ENCODE peak calls at places on chromosomes 2 and 18, in ten cellular contexts. One of them, this sample, is unnamed.
A peak's percentile ranks its signal among the peaks of the same experiment; 100 is the strongest.

GRCh38 chr2:64943387-64944150 is 45.6 kb upstream of the SLC1A4 start:
- DNase-seq in left ventricle myocardium inferior: peak; percentile 34
- DNase-seq in ascending aorta: peak; percentile 88
- DNase-seq in dorsolateral prefrontal cortex: peak; percentile 61
- DNase-seq in hepatocyte: peak; percentile 28
- DNase-seq in lower lobe of right lung: no peak
- DNase-seq in GM23338: no peak
- DNase-seq in aorta: peak; percentile 83
- DNase-seq in thoracic aorta: peak; percentile 46
- DNase-seq in CD4-positive, CD25-positive, alpha-beta regulatory T cell: no peak
- DNase-seq in this sample: no peak

GRCh38 chr2:217521820-217522219 is 481.0 kb downstream of the TNS1 start:
- DNase-seq in left ventricle myocardium inferior: no peak
- DNase-seq in ascending aorta: no peak
- DNase-seq in dorsolateral prefrontal cortex: no peak
- DNase-seq in hepatocyte: no peak
- DNase-seq in lower lobe of right lung: no peak
- DNase-seq in GM23338: no peak
- DNase-seq in aorta: no peak
- DNase-seq in thoracic aorta: no peak
- DNase-seq in CD4-positive, CD25-positive, alpha-beta regulatory T cell: no peak
- DNase-seq in this sample: no peak

GRCh38 chr2:165305391-165306096 is 66.3 kb downstream of the SCN2A start:
- DNase-seq in left ventricle myocardium inferior: no peak
- DNase-seq in ascending aorta: no peak
- DNase-seq in dorsolateral prefrontal cortex: no peak
- DNase-seq in hepatocyte: peak; percentile 41
- DNase-seq in lower lobe of right lung: no peak
- DNase-seq in GM23338: no peak
- DNase-seq in aorta: no peak
- DNase-seq in thoracic aorta: no peak
- DNase-seq in CD4-positive, CD25-positive, alpha-beta regulatory T cell: no peak
- DNase-seq in this sample: no peak

GRCh38 chr2:240151477-240152031 is 11.1 kb upstream of the OTOS start:
- DNase-seq in left ventricle myocardium inferior: peak; percentile 38
- DNase-seq in ascending aorta: no peak
- DNase-seq in dorsolateral prefrontal cortex: no peak
- DNase-seq in hepatocyte: no peak
- DNase-seq in lower lobe of right lung: peak; percentile 16
- DNase-seq in GM23338: no peak
- DNase-seq in aorta: peak; percentile 16
- DNase-seq in thoracic aorta: no peak
- DNase-seq in CD4-positive, CD25-positive, alpha-beta regulatory T cell: no peak
- DNase-seq in this sample: no peak

GRCh38 chr2:232838406-232838874 is 31.6 kb upstream of the SNORC start:
- DNase-seq in left ventricle myocardium inferior: no peak
- DNase-seq in ascending aorta: no peak
- DNase-seq in dorsolateral prefrontal cortex: no peak
- DNase-seq in hepatocyte: peak; percentile 23
- DNase-seq in lower lobe of right lung: no peak
- DNase-seq in GM23338: peak; percentile 10
- DNase-seq in aorta: no peak
- DNase-seq in thoracic aorta: no peak
- DNase-seq in CD4-positive, CD25-positive, alpha-beta regulatory T cell: peak; percentile 69
- DNase-seq in this sample: no peak

GRCh38 chr2:53813151-53813550 is 26.3 kb downstream of the ERLEC1 start:
- DNase-seq in left ventricle myocardium inferior: no peak
- DNase-seq in ascending aorta: no peak
- DNase-seq in dorsolateral prefrontal cortex: no peak
- DNase-seq in hepatocyte: peak; percentile 32
- DNase-seq in lower lobe of right lung: no peak
- DNase-seq in GM23338: no peak
- DNase-seq in aorta: no peak
- DNase-seq in thoracic aorta: no peak
- DNase-seq in CD4-positive, CD25-positive, alpha-beta regulatory T cell: no peak
- DNase-seq in this sample: no peak

GRCh38 chr2:71888741-71889445 is 258.8 kb downstream of the CYP26B1 start:
- DNase-seq in left ventricle myocardium inferior: no peak
- DNase-seq in ascending aorta: no peak
- DNase-seq in dorsolateral prefrontal cortex: no peak
- DNase-seq in hepatocyte: no peak
- DNase-seq in lower lobe of right lung: no peak
- DNase-seq in GM23338: no peak
- DNase-seq in aorta: no peak
- DNase-seq in thoracic aorta: no peak
- DNase-seq in CD4-positive, CD25-positive, alpha-beta regulatory T cell: no peak
- DNase-seq in this sample: no peak

GRCh38 chr18:23283933-23284430 is 148.7 kb downstream of the CABLES1 start:
- DNase-seq in left ventricle myocardium inferior: no peak
- DNase-seq in ascending aorta: no peak
- DNase-seq in dorsolateral prefrontal cortex: no peak
- DNase-seq in hepatocyte: no peak
- DNase-seq in lower lobe of right lung: no peak
- DNase-seq in GM23338: peak; percentile 97
- DNase-seq in aorta: no peak
- DNase-seq in thoracic aorta: no peak
- DNase-seq in CD4-positive, CD25-positive, alpha-beta regulatory T cell: no peak
- DNase-seq in this sample: no peak

GRCh38 chr2:223465793-223466192 is 136.4 kb downstream of the SCG2 start:
- DNase-seq in left ventricle myocardium inferior: peak; percentile 76
- DNase-seq in ascending aorta: peak; percentile 97
- DNase-seq in dorsolateral prefrontal cortex: no peak
- DNase-seq in hepatocyte: peak; percentile 51
- DNase-seq in lower lobe of right lung: peak; percentile 71
- DNase-seq in GM23338: no peak
- DNase-seq in aorta: peak; percentile 92
- DNase-seq in thoracic aorta: peak; percentile 77
- DNase-seq in CD4-positive, CD25-positive, alpha-beta regulatory T cell: no peak
- DNase-seq in this sample: no peak

GRCh38 chr2:189548686-189549439 is 31.7 kb downstream of the SLC40A1 start:
- DNase-seq in left ventricle myocardium inferior: no peak
- DNase-seq in ascending aorta: no peak
- DNase-seq in dorsolateral prefrontal cortex: no peak
- DNase-seq in hepatocyte: no peak
- DNase-seq in lower lobe of right lung: no peak
- DNase-seq in GM23338: no peak
- DNase-seq in aorta: no peak
- DNase-seq in thoracic aorta: no peak
- DNase-seq in CD4-positive, CD25-positive, alpha-beta regulatory T cell: no peak
- DNase-seq in this sample: peak; percentile 70

DNA sequence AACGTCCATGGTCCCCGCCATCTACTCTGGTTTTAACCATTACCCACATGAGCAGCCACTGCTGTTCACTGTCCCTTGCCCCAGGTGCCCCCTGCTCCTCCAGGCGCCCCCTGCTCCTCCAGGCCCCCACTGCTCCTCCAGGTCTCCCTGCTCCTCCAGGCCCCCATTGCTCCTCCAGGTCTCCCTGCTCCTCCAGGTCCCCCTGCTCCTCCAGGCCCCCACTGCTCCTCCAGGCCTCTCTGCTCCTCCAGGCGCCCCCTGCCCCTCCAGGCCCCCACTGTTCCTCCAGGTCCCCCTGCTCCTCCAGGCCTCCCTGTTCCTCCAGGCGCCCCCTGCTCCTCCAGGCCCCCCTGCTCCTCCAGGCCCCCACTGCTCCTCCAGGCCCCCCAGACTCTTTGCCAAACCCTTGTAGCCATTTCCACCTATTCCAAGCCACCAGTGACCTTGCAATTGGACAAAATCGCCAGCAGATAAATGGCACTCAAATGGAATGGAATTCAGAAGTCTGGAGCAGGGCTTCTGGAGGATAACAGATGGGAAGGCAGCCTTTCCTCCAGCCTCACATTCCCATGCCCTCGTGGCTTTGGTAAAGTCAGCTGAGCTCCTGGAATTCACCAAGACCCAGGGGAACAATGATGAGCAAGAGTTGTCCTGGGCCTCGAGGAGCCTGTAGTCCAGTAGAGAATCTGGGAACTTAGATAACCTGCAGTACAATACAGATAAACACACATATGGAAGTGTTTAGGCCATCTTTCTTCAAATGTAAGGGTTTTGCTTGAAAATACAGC is 13.3 kb upstream of the RPL31 start:
- DNase-seq in left ventricle myocardium inferior: no peak
- DNase-seq in ascending aorta: peak; percentile 37
- DNase-seq in dorsolateral prefrontal cortex: no peak
- DNase-seq in hepatocyte: no peak
- DNase-seq in lower lobe of right lung: no peak
- DNase-seq in GM23338: no peak
- DNase-seq in aorta: no peak
- DNase-seq in thoracic aorta: no peak
- DNase-seq in CD4-positive, CD25-positive, alpha-beta regulatory T cell: no peak
- DNase-seq in this sample: no peak
- H3K27ac ChIP-seq in left ventricle myocardium inferior: no peak overlapping the region
- H3K27ac ChIP-seq in ascending aorta: no peak overlapping the region
- H3K27ac ChIP-seq in dorsolateral prefrontal cortex: no peak overlapping the region
- H3K27ac ChIP-seq in hepatocyte: no peak overlapping the region
- H3K27ac ChIP-seq in lower lobe of right lung: no peak overlapping the region
- H3K27ac ChIP-seq in GM23338: no peak overlapping the region
- H3K27ac ChIP-seq in aorta: no peak overlapping the region
- H3K27ac ChIP-seq in thoracic aorta: no peak overlapping the region
- H3K27ac ChIP-seq in CD4-positive, CD25-positive, alpha-beta regulatory T cell: no peak overlapping the region
- H3K27ac ChIP-seq in this sample: no peak overlapping the region

GRCh38 chr18:47908523-47909039 is 21.9 kb downstream of the SMAD2 start:
- DNase-seq in left ventricle myocardium inferior: no peak
- DNase-seq in ascending aorta: no peak
- DNase-seq in dorsolateral prefrontal cortex: no peak
- DNase-seq in hepatocyte: no peak
- DNase-seq in lower lobe of right lung: no peak
- DNase-seq in GM23338: no peak
- DNase-seq in aorta: no peak
- DNase-seq in thoracic aorta: no peak
- DNase-seq in CD4-positive, CD25-positive, alpha-beta regulatory T cell: no peak
- DNase-seq in this sample: no peak
- H3K27ac ChIP-seq in left ventricle myocardium inferior: peak overlapping the region; percentile 87
- H3K27ac ChIP-seq in ascending aorta: no peak overlapping the region
- H3K27ac ChIP-seq in dorsolateral prefrontal cortex: no peak overlapping the region
- H3K27ac ChIP-seq in hepatocyte: no peak overlapping the region
- H3K27ac ChIP-seq in lower lobe of right lung: no peak overlapping the region
- H3K27ac ChIP-seq in GM23338: no peak overlapping the region
- H3K27ac ChIP-seq in aorta: no peak overlapping the region
- H3K27ac ChIP-seq in thoracic aorta: no peak overlapping the region
- H3K27ac ChIP-seq in CD4-positive, CD25-positive, alpha-beta regulatory T cell: no peak overlapping the region
- H3K27ac ChIP-seq in this sample: no peak overlapping the region

GRCh38 chr2:159615187-159615935 is 987 bp downstream of the BAZ2B start:
- DNase-seq in left ventricle myocardium inferior: peak; percentile 91
- DNase-seq in ascending aorta: peak; percentile 90
- DNase-seq in dorsolateral prefrontal cortex: peak; percentile 88
- DNase-seq in hepatocyte: peak; percentile 96
- DNase-seq in lower lobe of right lung: peak; percentile 94
- DNase-seq in GM23338: peak; percentile 95
- DNase-seq in aorta: peak; percentile 94
- DNase-seq in thoracic aorta: peak; percentile 55
- DNase-seq in CD4-positive, CD25-positive, alpha-beta regulatory T cell: peak; percentile 32
- DNase-seq in this sample: peak; percentile 95

GRCh38 chr2:159615936-159616733 is at the start of gene BAZ2B:
- DNase-seq in left ventricle myocardium inferior: peak; percentile 53
- DNase-seq in ascending aorta: peak; percentile 68
- DNase-seq in dorsolateral prefrontal cortex: peak; percentile 65
- DNase-seq in hepatocyte: peak; percentile 77
- DNase-seq in lower lobe of right lung: no peak
- DNase-seq in GM23338: peak; percentile 75
- DNase-seq in aorta: peak; percentile 78
- DNase-seq in thoracic aorta: peak; percentile 12
- DNase-seq in CD4-positive, CD25-positive, alpha-beta regulatory T cell: peak; percentile 12
- DNase-seq in this sample: peak; percentile 83

GRCh38 chr2:159612255-159612901 is 4.0 kb downstream of the BAZ2B start:
- DNase-seq in left ventricle myocardium inferior: no peak
- DNase-seq in ascending aorta: no peak
- DNase-seq in dorsolateral prefrontal cortex: no peak
- DNase-seq in hepatocyte: no peak
- DNase-seq in lower lobe of right lung: no peak
- DNase-seq in GM23338: peak; percentile 32
- DNase-seq in aorta: no peak
- DNase-seq in thoracic aorta: no peak
- DNase-seq in CD4-positive, CD25-positive, alpha-beta regulatory T cell: no peak
- DNase-seq in this sample: peak; percentile 17

GRCh38 chr2:159614534-159615186 is 1.7 kb downstream of the BAZ2B start:
- DNase-seq in left ventricle myocardium inferior: no peak
- DNase-seq in ascending aorta: no peak
- DNase-seq in dorsolateral prefrontal cortex: no peak
- DNase-seq in hepatocyte: no peak
- DNase-seq in lower lobe of right lung: no peak
- DNase-seq in GM23338: no peak
- DNase-seq in aorta: no peak
- DNase-seq in thoracic aorta: no peak
- DNase-seq in CD4-positive, CD25-positive, alpha-beta regulatory T cell: no peak
- DNase-seq in this sample: no peak

GRCh38 chr2:159613515-159614336 is 2.6 kb downstream of the BAZ2B start:
- DNase-seq in left ventricle myocardium inferior: no peak
- DNase-seq in ascending aorta: no peak
- DNase-seq in dorsolateral prefrontal cortex: no peak
- DNase-seq in hepatocyte: peak; percentile 26
- DNase-seq in lower lobe of right lung: no peak
- DNase-seq in GM23338: peak; percentile 27
- DNase-seq in aorta: no peak
- DNase-seq in thoracic aorta: no peak
- DNase-seq in CD4-positive, CD25-positive, alpha-beta regulatory T cell: no peak
- DNase-seq in this sample: peak; percentile 43
- H3K27ac ChIP-seq in left ventricle myocardium inferior: peak overlapping the region; percentile 98
- H3K27ac ChIP-seq in ascending aorta: peak overlapping the region; percentile 97
- H3K27ac ChIP-seq in dorsolateral prefrontal cortex: peak overlapping the region; percentile 98
- H3K27ac ChIP-seq in hepatocyte: peak overlapping the region; percentile 99
- H3K27ac ChIP-seq in lower lobe of right lung: peak overlapping the region; percentile 98
- H3K27ac ChIP-seq in GM23338: peak overlapping the region; percentile 99
- H3K27ac ChIP-seq in aorta: no peak overlapping the region
- H3K27ac ChIP-seq in thoracic aorta: peak overlapping the region; percentile 96
- H3K27ac ChIP-seq in CD4-positive, CD25-positive, alpha-beta regulatory T cell: no peak overlapping the region
- H3K27ac ChIP-seq in this sample: peak overlapping the region; percentile 98

DNA sequence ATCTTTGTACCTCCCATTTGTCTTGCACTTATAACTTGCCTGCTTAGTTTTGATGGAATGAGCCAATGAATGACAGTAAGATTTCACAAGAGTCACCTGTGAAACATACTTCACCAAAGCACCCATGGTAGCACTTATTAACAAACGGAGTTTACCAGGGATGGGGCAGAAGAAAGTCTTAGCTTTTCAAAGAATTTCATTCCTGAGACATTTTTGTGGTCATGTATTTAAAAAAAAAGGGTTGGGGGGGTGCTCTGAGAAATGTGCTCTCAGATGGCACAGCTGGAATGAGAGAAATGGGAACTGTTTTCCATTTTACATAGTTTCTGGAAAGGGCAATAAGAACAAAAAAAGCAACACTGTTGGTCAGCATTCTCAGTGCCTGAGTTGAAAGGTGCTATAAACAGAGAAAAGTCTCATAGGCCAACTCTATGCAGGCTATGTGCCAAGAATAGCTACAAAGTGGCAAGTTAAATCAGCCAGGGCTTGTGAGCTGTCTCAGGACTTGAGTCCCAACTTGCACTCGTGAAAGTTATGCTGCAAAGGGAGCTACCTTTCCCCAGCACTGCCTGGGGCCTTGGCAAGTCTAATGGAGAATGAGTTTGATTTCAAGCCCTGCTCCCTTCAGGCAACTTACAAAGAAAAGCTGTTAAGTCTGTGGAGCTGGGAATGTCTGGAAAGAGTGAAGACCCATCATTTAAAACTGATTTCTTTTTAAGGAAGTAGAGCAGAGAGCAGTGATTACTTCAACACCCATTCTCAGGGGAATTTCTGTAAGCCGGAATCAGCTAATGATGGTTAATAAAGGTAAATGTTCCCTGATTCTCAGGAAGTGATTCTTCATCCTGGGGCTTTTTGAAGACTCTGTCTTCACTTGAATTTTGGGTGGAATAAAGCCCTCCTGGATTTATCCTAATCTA is 170.6 kb downstream of the SLC8A1 start:
- DNase-seq in left ventricle myocardium inferior: no peak
- DNase-seq in ascending aorta: peak; percentile 79
- DNase-seq in dorsolateral prefrontal cortex: no peak
- DNase-seq in hepatocyte: peak; percentile 7
- DNase-seq in lower lobe of right lung: no peak
- DNase-seq in GM23338: no peak
- DNase-seq in aorta: no peak
- DNase-seq in thoracic aorta: no peak
- DNase-seq in CD4-positive, CD25-positive, alpha-beta regulatory T cell: no peak
- DNase-seq in this sample: peak; percentile 64
- H3K27ac ChIP-seq in left ventricle myocardium inferior: peak overlapping the region; percentile 70
- H3K27ac ChIP-seq in ascending aorta: peak overlapping the region; percentile 67
- H3K27ac ChIP-seq in dorsolateral prefrontal cortex: peak overlapping the region; percentile 59
- H3K27ac ChIP-seq in hepatocyte: no peak overlapping the region
- H3K27ac ChIP-seq in lower lobe of right lung: peak overlapping the region; percentile 53
- H3K27ac ChIP-seq in GM23338: no peak overlapping the region
- H3K27ac ChIP-seq in aorta: peak overlapping the region; percentile 78
- H3K27ac ChIP-seq in thoracic aorta: peak overlapping the region; percentile 81
- H3K27ac ChIP-seq in CD4-positive, CD25-positive, alpha-beta regulatory T cell: no peak overlapping the region
- H3K27ac ChIP-seq in this sample: peak overlapping the region; percentile 7